ENCODE peak calls at places on chromosomes 6 and 20, in six cellular contexts. U is AG04450, A is kidney epithelial cell, T is cardiac muscle cell, D is upper lobe of right lung, K is left ventricle myocardium inferior. Y is an unnamed sample.

GRCh38 chr6:81844686-81845085 is 92.2 kb upstream of the TENT5A start:
- DNase-seq in U (no peak), A (no peak), T (peak), D (no peak), K (no peak), Y (no peak)

GRCh38 chr6:139338845-139339244 is 35.6 kb downstream of the CITED2 start:
- DNase-seq in U (no peak), A (no peak), T (peak), D (no peak), K (no peak), Y (no peak)

GRCh38 chr20:51085761-51086160 is 62.9 kb upstream of the KCNG1 start:
- DNase-seq in U (no peak), A (no peak), T (no peak), D (no peak), K (no peak), Y (peak)

GRCh38 chr20:41786158-41786557 is 168.0 kb upstream of the CHD6 start:
- DNase-seq in U (no peak), A (no peak), T (no peak), D (no peak), K (no peak), Y (no peak)

GRCh38 chr20:10622657-10623418 is 51.0 kb downstream of the JAG1 start:
- DNase-seq in U (no peak), A (no peak), T (peak), D (no peak), K (peak), Y (peak)

GRCh38 chr20:22684072-22684762 is 99.8 kb upstream of the FOXA2 start:
- DNase-seq in U (peak), A (no peak), T (peak), D (no peak), K (peak), Y (peak)

GRCh38 chr20:53785320-53785719 is 191.7 kb upstream of the ZNF217 start:
- DNase-seq in U (no peak), A (no peak), T (no peak), D (no peak), K (no peak), Y (no peak)

GRCh38 chr6:35295521-35296315 is 1.9 kb upstream of the DEF6 start:
- DNase-seq in U (no peak), A (no peak), T (no peak), D (no peak), K (no peak), Y (no peak)

GRCh38 chr6:90003941-90004340 is 109.7 kb downstream of the GJA10 start:
- DNase-seq in U (no peak), A (no peak), T (peak), D (no peak), K (no peak), Y (no peak)

GRCh38 chr6:153045271-153045670 is 42.8 kb upstream of the MTRF1L start:
- DNase-seq in U (no peak), A (no peak), T (no peak), D (no peak), K (no peak), Y (no peak)

GRCh38 chr20:53809242-53809641 is 215.6 kb upstream of the ZNF217 start:
- DNase-seq in U (no peak), A (no peak), T (no peak), D (no peak), K (no peak), Y (no peak)

GRCh38 chr6:154868143-154868594 is 126.9 kb upstream of the TIAM2 start:
- DNase-seq in U (peak), A (no peak), T (peak), D (no peak), K (no peak), Y (no peak)

GRCh38 chr6:2911171-2911570 is 8.1 kb upstream of the SERPINB9 start:
- DNase-seq in U (no peak), A (no peak), T (no peak), D (no peak), K (no peak), Y (no peak)

GRCh38 chr20:8796088-8796665 is 272.7 kb upstream of the PLCB4 start:
- DNase-seq in U (no peak), A (no peak), T (peak), D (no peak), K (no peak), Y (no peak)

GRCh38 chr6:89927788-89928565 is 33.7 kb downstream of the GJA10 start:
- DNase-seq in U (no peak), A (no peak), T (peak), D (no peak), K (no peak), Y (no peak)

GRCh38 chr6:72624557-72625160 is 2.8 kb downstream of the KCNQ5 start:
- DNase-seq in U (no peak), A (no peak), T (peak), D (no peak), K (no peak), Y (no peak)

DNA sequence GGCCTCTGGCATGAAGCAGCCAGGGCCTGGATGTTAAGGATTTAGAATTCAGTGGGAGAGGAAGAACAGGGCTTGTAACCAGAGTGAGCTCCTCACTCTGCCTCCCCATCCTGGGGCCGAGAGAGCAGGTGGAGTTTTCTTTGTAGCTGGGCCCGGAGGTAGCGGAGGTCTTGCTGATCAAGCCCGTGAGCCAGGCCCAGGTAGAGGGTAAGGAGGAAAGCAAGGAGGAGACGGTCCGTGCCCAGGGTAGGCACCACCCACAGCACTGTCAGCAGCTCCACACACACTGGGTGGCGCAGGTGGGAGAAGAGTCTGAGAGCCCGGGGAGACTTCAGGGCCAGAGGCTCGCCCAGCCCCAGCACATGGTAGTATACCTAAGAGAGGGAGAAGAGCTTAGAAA is 2.1 kb upstream of the PPP1R18 start:
- DNase-seq in U (no peak), A (no peak), T (no peak), D (no peak), K (peak), Y (no peak)
- H3K4me3 ChIP-seq in U (peak), A (peak), T (no peak), D (peak), K (peak), Y (no peak)

GRCh38 chr6:26578279-26578678 is 18.5 kb upstream of the ABT1 start:
- DNase-seq in U (no peak), A (no peak), T (no peak), D (no peak), K (no peak), Y (no peak)

GRCh38 chr6:26576407-26576843 is 20.3 kb upstream of the ABT1 start:
- DNase-seq in U (no peak), A (no peak), T (peak), D (no peak), K (no peak), Y (no peak)

GRCh38 chr6:26577720-26578072 is 19.1 kb upstream of the ABT1 start:
- DNase-seq in U (no peak), A (no peak), T (no peak), D (no peak), K (no peak), Y (no peak)

GRCh38 chr6:26576929-26577719 is 19.6 kb upstream of the ABT1 start:
- DNase-seq in U (no peak), A (no peak), T (peak), D (peak), K (peak), Y (peak)

GRCh38 chr6:26575494-26575939 is 21.2 kb upstream of the ABT1 start:
- DNase-seq in U (no peak), A (no peak), T (peak), D (no peak), K (no peak), Y (no peak)
- TF ChIP-seq CTCF in U (no peak), A (no peak), T (no peak), D (no peak), K (no peak), Y (no peak)

GRCh38 chr6:155936127-155936526 is 480.5 kb upstream of the NOX3 start:
- DNase-seq in U (no peak), A (no peak), T (no peak), D (no peak), K (no peak), Y (no peak)
- H3K4me3 ChIP-seq in U (no peak), A (no peak), T (no peak), D (no peak), K (no peak), Y (no peak)

GRCh38 chr20:20130399-20130798 is 78.1 kb downstream of the CFAP61 start:
- DNase-seq in U (no peak), A (no peak), T (no peak), D (no peak), K (no peak), Y (no peak)
- TF ChIP-seq CTCF in U (no peak), A (peak), T (no peak), D (no peak), K (peak), Y (no peak)

GRCh38 chr6:16803294-16804006 is 42.2 kb upstream of the ATXN1 start:
- DNase-seq in U (peak), A (peak), T (peak), D (no peak), K (peak), Y (peak)

GRCh38 chr6:16804515-16805161 is 43.4 kb upstream of the ATXN1 start:
- DNase-seq in U (no peak), A (no peak), T (no peak), D (no peak), K (no peak), Y (no peak)

GRCh38 chr6:16806363-16806762 is 45.1 kb upstream of the ATXN1 start:
- DNase-seq in U (no peak), A (no peak), T (no peak), D (no peak), K (no peak), Y (no peak)

GRCh38 chr6:16804007-16804303 is 42.7 kb upstream of the ATXN1 start:
- DNase-seq in U (no peak), A (no peak), T (no peak), D (no peak), K (no peak), Y (no peak)

DNA sequence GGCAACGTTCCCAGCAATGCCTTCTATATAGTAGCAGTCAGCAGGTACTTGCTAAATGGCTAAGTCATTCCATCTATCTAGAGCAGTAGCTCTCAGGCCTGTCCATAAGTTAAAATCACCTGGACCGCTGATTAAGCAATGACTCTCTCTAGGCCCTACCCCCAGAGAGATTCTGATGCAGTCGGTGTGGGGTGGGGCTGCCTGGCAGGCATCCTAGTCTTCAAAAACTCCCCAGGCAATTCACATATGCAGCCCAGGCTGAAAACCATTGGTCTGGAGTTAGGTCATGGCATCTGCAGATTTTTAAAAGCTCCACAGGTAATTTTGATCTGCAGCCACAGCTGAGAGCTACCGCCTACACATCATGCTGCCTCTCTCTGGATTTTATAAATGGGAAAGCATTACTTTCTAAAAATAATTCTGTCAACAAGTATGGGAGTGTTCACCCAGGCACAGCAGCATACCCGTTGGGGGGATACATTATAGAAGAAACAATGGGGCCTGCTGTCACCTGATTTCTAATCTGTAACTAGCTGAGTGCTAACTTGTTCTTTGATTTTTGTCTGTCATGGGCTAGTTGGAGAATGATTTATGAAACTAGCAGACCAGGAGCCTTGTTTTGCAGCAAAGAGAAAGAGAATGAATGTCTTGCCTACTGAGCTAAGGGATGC is 44.1 kb upstream of the ATXN1 start:
- DNase-seq in U (no peak), A (no peak), T (no peak), D (no peak), K (no peak), Y (no peak)
- H3K4me3 ChIP-seq in U (no peak), A (no peak), T (no peak), D (no peak), K (no peak), Y (no peak)

Y was measured in testis.